ENCODE peak calls at places on chromosomes 4 and X, in nine cellular contexts. K, A, P, Q, G, L, S, I and B are unnamed samples.

GRCh38 chr4:20395160-20395773 is 143.6 kb downstream of the SLIT2 start:
- DNase-seq in K (no peak), A (peak), P (no peak), Q (peak), G (peak), L (no peak), S (peak), I (no peak), B (peak)

GRCh38 chr4:2040391-2041233 is 18.5 kb upstream of the NAT8L start:
- DNase-seq in K (no peak), A (peak), P (peak), Q (no peak), G (peak), L (no peak), S (no peak), I (no peak), B (no peak)

GRCh38 chr4:40325406-40326019 is 9.6 kb upstream of the CHRNA9 start:
- DNase-seq in K (peak), A (peak), P (peak), Q (peak), G (peak), L (no peak), S (peak), I (no peak), B (peak)

GRCh38 chr4:40865696-40866095 is 115.9 kb downstream of the NSUN7 start:
- DNase-seq in K (no peak), A (no peak), P (no peak), Q (no peak), G (no peak), L (no peak), S (no peak), I (no peak), B (no peak)

GRCh38 chrX:139738581-139738980 is 30.6 kb upstream of the MCF2 start:
- DNase-seq in K (no peak), A (no peak), P (no peak), Q (no peak), G (no peak), L (no peak), S (no peak), I (no peak), B (no peak)

GRCh38 chrX:150449313-150449712 is 86.2 kb downstream of the MAMLD1 start:
- DNase-seq in K (no peak), A (no peak), P (no peak), Q (no peak), G (peak), L (no peak), S (no peak), I (no peak), B (peak)

GRCh38 chr4:176902710-176903323 is 110.1 kb upstream of the VEGFC start:
- DNase-seq in K (no peak), A (no peak), P (no peak), Q (no peak), G (no peak), L (peak), S (no peak), I (peak), B (no peak)

GRCh38 chrX:74537011-74537390 is 77.4 kb downstream of the RLIM start:
- DNase-seq in K (no peak), A (no peak), P (no peak), Q (no peak), G (peak), L (no peak), S (no peak), I (no peak), B (no peak)

GRCh38 chr4:625631-626031 is 258 bp downstream of the PDE6B start:
- DNase-seq in K (no peak), A (no peak), P (no peak), Q (no peak), G (no peak), L (no peak), S (no peak), I (no peak), B (no peak)

GRCh38 chr4:85520765-85521749 is 46.1 kb downstream of the ARHGAP24 start:
- DNase-seq in K (no peak), A (no peak), P (no peak), Q (no peak), G (no peak), L (no peak), S (no peak), I (no peak), B (no peak)

GRCh38 chr4:4327652-4328121 is 37.6 kb downstream of the ZBTB49 start:
- DNase-seq in K (no peak), A (peak), P (peak), Q (no peak), G (peak), L (no peak), S (peak), I (no peak), B (peak)

GRCh38 chr4:97150966-97151365 is 992.3 kb downstream of the STPG2 start:
- DNase-seq in K (no peak), A (no peak), P (no peak), Q (no peak), G (no peak), L (no peak), S (no peak), I (no peak), B (no peak)

GRCh38 chr4:128130621-128131020 is 69.5 kb downstream of the LARP1B start:
- DNase-seq in K (no peak), A (no peak), P (no peak), Q (no peak), G (no peak), L (no peak), S (no peak), I (no peak), B (no peak)

GRCh38 chrX:20530319-20530979 is 263.7 kb upstream of the RPS6KA3 start:
- DNase-seq in K (no peak), A (peak), P (peak), Q (peak), G (peak), L (peak), S (peak), I (no peak), B (peak)

GRCh38 chr4:37977471-37978452 is 17.6 kb downstream of the PTTG2 start:
- DNase-seq in K (peak), A (peak), P (peak), Q (peak), G (peak), L (peak), S (peak), I (no peak), B (peak)

GRCh38 chr4:143411527-143412480 is 75.1 kb downstream of the GAB1 start:
- DNase-seq in K (no peak), A (no peak), P (no peak), Q (no peak), G (no peak), L (no peak), S (no peak), I (no peak), B (no peak)

GRCh38 chr4:175504316-175504715 is 307.7 kb downstream of the GPM6A start:
- DNase-seq in K (no peak), A (no peak), P (no peak), Q (no peak), G (no peak), L (no peak), S (no peak), I (no peak), B (no peak)

GRCh38 chr4:154416183-154416543 is 75.4 kb downstream of the DCHS2 start:
- DNase-seq in K (no peak), A (peak), P (peak), Q (no peak), G (peak), L (no peak), S (peak), I (no peak), B (peak)

GRCh38 chr4:74670583-74670982 is 123.7 kb downstream of the BTC start:
- DNase-seq in K (no peak), A (no peak), P (no peak), Q (no peak), G (no peak), L (no peak), S (no peak), I (no peak), B (peak)

GRCh38 chr4:148341980-148342800 is 100.0 kb downstream of the NR3C2 start:
- DNase-seq in K (no peak), A (no peak), P (no peak), Q (no peak), G (no peak), L (no peak), S (no peak), I (no peak), B (no peak)

GRCh38 chr4:144313370-144313769 is 172.9 kb upstream of the GYPA start:
- DNase-seq in K (no peak), A (no peak), P (no peak), Q (no peak), G (no peak), L (no peak), S (no peak), I (no peak), B (peak)

GRCh38 chrX:111402378-111402777 is 9.6 kb downstream of the DCX start:
- DNase-seq in K (no peak), A (no peak), P (no peak), Q (no peak), G (no peak), L (no peak), S (no peak), I (no peak), B (no peak)

GRCh38 chrX:69314436-69315348 is 149.4 kb upstream of the PJA1 start:
- DNase-seq in K (no peak), A (no peak), P (peak), Q (no peak), G (no peak), L (no peak), S (no peak), I (no peak), B (no peak)

GRCh38 chr4:1794809-1795303 is 1.8 kb downstream of the FGFR3 start:
- DNase-seq in K (no peak), A (peak), P (peak), Q (no peak), G (no peak), L (no peak), S (no peak), I (no peak), B (no peak)

DNA sequence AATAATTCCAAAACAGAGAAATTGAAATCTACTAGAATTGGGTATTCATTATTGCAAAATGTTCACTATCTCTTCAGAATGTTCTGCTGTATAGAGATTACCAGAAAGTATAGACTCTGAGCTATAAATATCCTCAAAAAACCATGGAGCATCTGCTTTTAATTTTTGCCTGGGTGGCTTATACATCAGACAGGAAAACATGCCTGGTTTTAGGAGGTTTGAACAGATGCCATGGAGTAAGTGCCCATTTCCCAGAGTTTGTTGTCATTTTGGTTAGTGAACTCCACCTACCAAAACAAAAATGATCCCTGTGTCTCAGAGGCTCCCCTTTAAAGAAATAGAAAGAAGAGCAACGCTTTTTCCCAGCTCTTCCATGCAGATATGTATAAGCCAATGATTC is 68.7 kb downstream of the MEPE start:
- DNase-seq in K (no peak), A (no peak), P (peak), Q (no peak), G (no peak), L (no peak), S (no peak), I (no peak), B (no peak)
- TF ChIP-seq REST in K (no peak), A (no peak), P (no peak), Q (no peak), G (no peak), L (no peak), S (no peak), I (no peak), B (no peak)

GRCh38 chr4:165766018-165766417 is 107.0 kb upstream of the TLL1 start:
- DNase-seq in K (no peak), A (no peak), P (no peak), Q (no peak), G (no peak), L (no peak), S (no peak), I (no peak), B (no peak)

GRCh38 chr4:165768281-165768680 is 104.8 kb upstream of the TLL1 start:
- DNase-seq in K (no peak), A (no peak), P (no peak), Q (no peak), G (no peak), L (no peak), S (no peak), I (no peak), B (no peak)

GRCh38 chr4:165766976-165767375 is 106.1 kb upstream of the TLL1 start:
- DNase-seq in K (no peak), A (no peak), P (no peak), Q (no peak), G (no peak), L (no peak), S (no peak), I (no peak), B (no peak)

GRCh38 chr4:165765053-165765452 is 108.0 kb upstream of the TLL1 start:
- DNase-seq in K (no peak), A (no peak), P (no peak), Q (no peak), G (no peak), L (no peak), S (no peak), I (no peak), B (peak)

DNA sequence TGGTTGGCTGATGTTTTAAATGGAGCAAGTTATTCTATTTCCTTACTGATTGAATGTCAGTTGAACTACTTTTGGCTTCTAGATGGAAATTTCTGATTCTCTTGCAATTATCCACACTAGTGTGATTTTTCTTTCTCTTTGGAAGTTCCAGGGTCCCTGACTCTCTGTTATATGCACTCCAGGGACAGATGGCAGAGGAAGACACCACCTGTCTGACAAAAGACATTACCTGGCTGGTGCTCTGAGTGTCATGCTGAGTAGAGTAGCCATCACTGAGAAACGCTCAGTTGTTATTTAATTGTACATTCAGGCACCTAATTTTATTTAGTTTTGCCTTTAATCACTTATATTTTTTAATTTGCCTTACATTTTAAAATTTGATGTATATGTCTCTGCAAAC is 105.4 kb upstream of the TLL1 start:
- DNase-seq in K (no peak), A (no peak), P (no peak), Q (no peak), G (no peak), L (no peak), S (no peak), I (no peak), B (no peak)
- TF ChIP-seq REST in K (no peak), A (no peak), P (no peak), Q (no peak), G (no peak), L (no peak), S (no peak), I (no peak), B (no peak)

GRCh38 chr4:88014506-88014905 is 7.1 kb downstream of the PKD2 start:
- DNase-seq in K (no peak), A (no peak), P (no peak), Q (no peak), G (no peak), L (no peak), S (no peak), I (no peak), B (no peak)

GRCh38 chr4:88018471-88018870 is 11.0 kb downstream of the PKD2 start:
- DNase-seq in K (peak), A (no peak), P (no peak), Q (no peak), G (no peak), L (no peak), S (no peak), I (no peak), B (no peak)

GRCh38 chr4:88015659-88016295 is 8.3 kb downstream of the PKD2 start:
- DNase-seq in K (no peak), A (no peak), P (no peak), Q (no peak), G (no peak), L (no peak), S (no peak), I (no peak), B (no peak)

GRCh38 chr4:88021824-88022223 is 14.4 kb downstream of the PKD2 start:
- DNase-seq in K (no peak), A (no peak), P (no peak), Q (no peak), G (no peak), L (no peak), S (no peak), I (no peak), B (no peak)

DNA sequence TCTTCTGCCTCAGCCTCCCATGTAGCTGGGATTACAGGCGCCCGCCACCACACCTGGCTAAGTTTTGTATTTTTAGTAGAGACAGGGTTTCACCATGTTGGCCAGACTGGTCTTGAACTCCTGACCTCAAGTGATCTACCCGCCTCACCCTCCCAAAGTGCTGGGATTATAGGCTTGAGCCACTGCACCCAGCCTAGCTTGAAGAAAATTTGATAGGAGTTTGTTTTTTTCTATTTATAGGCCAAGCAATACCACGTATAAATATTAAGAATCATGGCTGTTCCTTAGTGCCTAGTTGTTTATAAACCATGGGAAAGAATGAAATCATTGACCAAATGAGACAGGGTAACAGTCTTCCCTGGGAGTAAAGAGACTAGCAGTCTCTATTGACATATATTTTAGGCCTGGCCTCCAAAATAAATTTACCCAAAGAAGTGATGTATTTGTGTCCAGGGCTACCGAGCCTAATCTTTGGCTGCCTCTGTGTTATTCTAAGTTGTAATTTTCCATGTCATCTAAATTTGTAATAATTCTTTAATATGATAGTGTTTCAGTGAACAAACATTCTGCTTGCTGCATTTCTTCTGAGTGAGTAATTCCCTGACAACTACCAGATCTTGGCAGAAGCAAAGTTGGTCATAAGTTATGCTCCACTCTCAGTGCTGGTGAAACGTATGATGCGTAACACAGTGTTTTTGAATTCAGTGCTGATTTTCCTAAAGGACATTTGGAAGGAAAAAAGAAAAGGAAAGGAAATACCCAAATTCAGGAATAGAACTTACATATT is 10.3 kb downstream of the PKD2 start:
- DNase-seq in K (no peak), A (no peak), P (no peak), Q (no peak), G (no peak), L (no peak), S (no peak), I (peak), B (peak)
- TF ChIP-seq REST in K (no peak), A (no peak), P (no peak), Q (no peak), G (no peak), L (no peak), S (no peak), I (no peak), B (no peak)

GRCh38 chr4:99148545-99148944 is 4.4 kb upstream of the ADH4 start:
- DNase-seq in K (no peak), A (no peak), P (no peak), Q (no peak), G (no peak), L (no peak), S (no peak), I (no peak), B (no peak)

GRCh38 chr4:99149620-99150019 is 5.5 kb upstream of the ADH4 start:
- DNase-seq in K (no peak), A (no peak), P (no peak), Q (no peak), G (no peak), L (no peak), S (no peak), I (no peak), B (no peak)

DNA sequence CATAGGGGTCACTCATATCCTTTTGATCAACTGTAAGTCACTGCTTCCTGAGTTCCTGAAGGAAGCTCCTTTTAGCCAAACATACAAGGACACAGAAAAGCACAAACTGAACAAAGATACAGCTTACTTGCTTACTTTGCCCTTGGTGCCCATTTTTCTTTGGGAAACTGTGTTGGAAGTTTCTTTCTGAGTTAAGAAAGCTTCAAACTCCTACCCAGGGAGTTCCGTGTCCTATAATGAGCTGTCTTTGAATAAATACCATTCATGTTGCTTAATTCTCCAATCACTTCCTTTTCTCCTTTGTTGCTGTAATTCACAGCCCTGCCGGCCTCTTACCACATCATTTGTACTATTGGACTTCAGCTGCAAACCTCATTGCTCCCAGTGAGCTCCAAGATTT is at the start of gene ADH4:
- DNase-seq in K (no peak), A (no peak), P (no peak), Q (no peak), G (no peak), L (no peak), S (peak), I (no peak), B (no peak)
- TF ChIP-seq REST in K (no peak), A (no peak), P (no peak), Q (no peak), G (no peak), L (no peak), S (no peak), I (no peak), B (no peak)

GRCh38 chrX:123860506-123860840 is 620 bp downstream of the XIAP start:
- DNase-seq in K (no peak), A (no peak), P (peak), Q (no peak), G (no peak), L (peak), S (peak), I (no peak), B (no peak)

GRCh38 chrX:123860983-123861382 is 1.1 kb downstream of the XIAP start:
- DNase-seq in K (no peak), A (no peak), P (no peak), Q (no peak), G (no peak), L (no peak), S (no peak), I (no peak), B (no peak)

GRCh38 chrX:123854329-123854728 is 5.5 kb upstream of the XIAP start:
- DNase-seq in K (no peak), A (no peak), P (no peak), Q (no peak), G (no peak), L (no peak), S (no peak), I (no peak), B (no peak)

GRCh38 chrX:123859828-123860505 is at the start of gene XIAP:
- DNase-seq in K (peak), A (peak), P (peak), Q (peak), G (peak), L (peak), S (peak), I (peak), B (peak)

GRCh38 chrX:123859409-123859827 is 435 bp upstream of the XIAP start:
- DNase-seq in K (no peak), A (no peak), P (peak), Q (no peak), G (peak), L (peak), S (no peak), I (no peak), B (no peak)
- TF ChIP-seq REST in K (no peak), A (no peak), P (no peak), Q (no peak), G (no peak), L (no peak), S (no peak), I (no peak), B (no peak)